ENCODE peak calls at places on chromosomes 11 and 22, in five cellular contexts. C, F, M, X and S are unnamed samples. For H3K36me3, the result is how much of the 10 kb centered on the place peaks cover.

GRCh38 chr11:13316528-13316961 is 39.0 kb downstream of the BMAL1 start:
- DNase-seq in C (no peak), F (no peak), M (peak), X (peak), S (no peak)

GRCh38 chr22:25827415-25827814 is 85.4 kb downstream of the MYO18B start:
- DNase-seq in C (no peak), F (peak), M (no peak), X (no peak), S (no peak)

GRCh38 chr11:111512296-111513239 is at the start of gene BTG4:
- DNase-seq in C (no peak), F (peak), M (peak), X (no peak), S (no peak)

GRCh38 chr11:18768472-18768901 is 23.1 kb downstream of the PTPN5 start:
- DNase-seq in C (no peak), F (no peak), M (no peak), X (no peak), S (no peak)

GRCh38 chr11:124882339-124883071 is 15.2 kb downstream of the ROBO4 start:
- DNase-seq in C (no peak), F (no peak), M (peak), X (peak), S (no peak)

GRCh38 chr11:109864161-109864661 is 229.0 kb upstream of the ZC3H12C start:
- DNase-seq in C (peak), F (no peak), M (no peak), X (no peak), S (no peak)

GRCh38 chr11:1292018-1292643 is 17.3 kb downstream of the TOLLIP start:
- DNase-seq in C (no peak), F (no peak), M (peak), X (no peak), S (no peak)

GRCh38 chr11:61577383-61578118 is 3.3 kb downstream of the SYT7 start:
- DNase-seq in C (no peak), F (peak), M (no peak), X (no peak), S (no peak)

GRCh38 chr22:49671331-49672012 is 156.2 kb downstream of the BRD1 start:
- DNase-seq in C (no peak), F (no peak), M (peak), X (no peak), S (no peak)

GRCh38 chr11:61473370-61474025 is 35.1 kb upstream of the LRRC10B start:
- DNase-seq in C (no peak), F (no peak), M (no peak), X (no peak), S (no peak)

GRCh38 chr11:36127550-36127949 is 161.7 kb downstream of the COMMD9 start:
- DNase-seq in C (no peak), F (no peak), M (no peak), X (no peak), S (no peak)

GRCh38 chr11:87295237-87295636 is 257.5 kb downstream of the TMEM135 start:
- DNase-seq in C (no peak), F (peak), M (no peak), X (no peak), S (no peak)

GRCh38 chr11:121067453-121067852 is 33.6 kb upstream of the TECTA start:
- DNase-seq in C (no peak), F (no peak), M (no peak), X (peak), S (no peak)

GRCh38 chr22:24315367-24315781 is 44.7 kb downstream of the SPECC1L start:
- DNase-seq in C (no peak), F (no peak), M (no peak), X (no peak), S (no peak)

GRCh38 chr11:72174299-72175070 is 17.5 kb upstream of the FOLR1 start:
- DNase-seq in C (no peak), F (no peak), M (no peak), X (no peak), S (no peak)

GRCh38 chr11:47415949-47416472 is 7.6 kb downstream of the SLC39A13 start:
- DNase-seq in C (peak), F (no peak), M (peak), X (peak), S (no peak)

GRCh38 chr22:24523873-24524272 is 28.7 kb downstream of the UPB1 start:
- DNase-seq in C (no peak), F (no peak), M (no peak), X (peak), S (no peak)

GRCh38 chr11:65947603-65948125 is 2.4 kb downstream of the TSGA10IP start:
- DNase-seq in C (no peak), F (no peak), M (no peak), X (no peak), S (no peak)

GRCh38 chr22:30212363-30212995 is 34.1 kb downstream of the LIF start:
- DNase-seq in C (peak), F (no peak), M (peak), X (peak), S (no peak)

GRCh38 chr22:40077646-40078016 is 82.9 kb downstream of the FAM83F start:
- DNase-seq in C (no peak), F (no peak), M (no peak), X (no peak), S (no peak)

GRCh38 chr22:49966041-49966715 is 5.6 kb downstream of the PIM3 start:
- DNase-seq in C (no peak), F (no peak), M (peak), X (no peak), S (no peak)

GRCh38 chr11:17775507-17776212 is 41.1 kb downstream of the KCNC1 start:
- DNase-seq in C (no peak), F (no peak), M (peak), X (no peak), S (no peak)

GRCh38 chr11:43880640-43881159 is at the start of gene ALKBH3:
- DNase-seq in C (peak), F (peak), M (peak), X (peak), S (peak)

GRCh38 chr11:109512680-109513079 is 90.7 kb downstream of the C11orf87 start:
- DNase-seq in C (no peak), F (no peak), M (no peak), X (no peak), S (no peak)

GRCh38 chr11:77183421-77183984 is 55.5 kb downstream of the MYO7A start:
- DNase-seq in C (no peak), F (no peak), M (no peak), X (no peak), S (no peak)

GRCh38 chr11:15446315-15446714 is 331.6 kb downstream of the INSC start:
- DNase-seq in C (no peak), F (no peak), M (no peak), X (no peak), S (no peak)

GRCh38 chr11:68372114-68372513 is 59.7 kb downstream of the LRP5 start:
- DNase-seq in C (no peak), F (no peak), M (peak), X (no peak), S (no peak)

GRCh38 chr22:24957043-24957442 is 4.5 kb downstream of the KIAA1671 start:
- DNase-seq in C (no peak), F (no peak), M (no peak), X (no peak), S (no peak)

GRCh38 chr11:92703431-92703830 is 266.0 kb upstream of the MTNR1B start:
- DNase-seq in C (no peak), F (no peak), M (no peak), X (peak), S (no peak)

GRCh38 chr11:29432719-29433325 is 584.0 kb downstream of the KCNA4 start:
- DNase-seq in C (peak), F (no peak), M (no peak), X (no peak), S (no peak)

GRCh38 chr11:8241373-8242112 is 22.1 kb downstream of the LMO1 start:
- DNase-seq in C (no peak), F (no peak), M (no peak), X (no peak), S (no peak)

GRCh38 chr11:94876645-94877445 is 96.5 kb downstream of the CWC15 start:
- DNase-seq in C (peak), F (no peak), M (peak), X (peak), S (no peak)

GRCh38 chr11:78961938-78962701 is 387.5 kb upstream of the NARS2 start:
- DNase-seq in C (no peak), F (no peak), M (no peak), X (peak), S (no peak)

GRCh38 chr11:118082880-118083543 is 3.8 kb downstream of the SMIM35 start:
- DNase-seq in C (no peak), F (no peak), M (no peak), X (no peak), S (no peak)

GRCh38 chr22:23801886-23802377 is 15.2 kb downstream of the SMARCB1 start:
- DNase-seq in C (no peak), F (no peak), M (no peak), X (no peak), S (no peak)

GRCh38 chr22:49971232-49972162 is 10.9 kb downstream of the PIM3 start:
- DNase-seq in C (no peak), F (no peak), M (peak), X (peak), S (no peak)

GRCh38 chr22:49768961-49769690 is 58.5 kb downstream of the BRD1 start:
- DNase-seq in C (no peak), F (peak), M (peak), X (no peak), S (no peak)

GRCh38 chr11:132866783-132867545 is 665.3 kb downstream of the OPCML start:
- DNase-seq in C (no peak), F (no peak), M (no peak), X (peak), S (no peak)

GRCh38 chr11:92443109-92443508 is 218.5 kb downstream of the FAT3 start:
- DNase-seq in C (no peak), F (no peak), M (no peak), X (no peak), S (no peak)

DNA sequence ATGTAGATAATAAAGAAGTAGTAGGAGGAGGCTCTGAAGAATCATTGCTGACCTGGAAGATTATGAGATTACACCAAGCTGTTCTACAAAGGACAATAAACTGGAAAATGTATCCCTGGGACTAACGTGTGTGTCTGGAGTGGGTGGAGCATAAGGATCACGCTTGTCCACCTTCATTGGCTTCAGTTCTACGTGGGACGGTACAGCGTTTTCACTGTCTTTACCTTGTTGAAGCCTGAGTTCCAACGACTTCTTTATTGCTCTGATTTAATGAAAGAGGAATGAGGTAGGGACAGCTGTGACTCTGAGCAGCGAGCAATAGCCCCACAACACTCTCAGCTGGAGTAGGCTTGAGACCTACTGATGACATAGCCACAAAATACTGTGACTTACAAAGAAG is 87.0 kb downstream of the ARHGAP42 start:
- DNase-seq in C (no peak), F (no peak), M (no peak), X (no peak), S (no peak)
- H3K27ac ChIP-seq in C (peak), F (peak), M (no peak), X (no peak), S (no peak)

DNA sequence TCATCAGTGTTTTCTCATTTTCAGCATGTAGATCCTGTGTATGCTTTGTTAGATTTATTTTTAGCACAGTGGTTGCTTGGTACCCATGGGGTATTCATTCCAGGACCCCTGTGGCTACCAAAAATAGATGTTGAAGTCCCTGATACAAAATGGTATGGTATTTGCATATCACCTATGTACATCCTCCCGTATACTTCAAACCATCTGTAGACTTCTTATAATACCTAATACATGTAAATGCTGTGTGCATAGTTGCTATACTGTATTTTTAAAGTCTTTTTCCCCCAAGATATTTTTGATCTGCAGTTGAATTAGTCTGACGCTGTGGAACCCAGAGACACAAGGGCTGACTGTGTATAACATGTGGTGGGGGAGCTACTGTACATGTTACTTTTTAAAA is 101.1 kb downstream of the ATXN10 start:
- DNase-seq in C (no peak), F (no peak), M (no peak), X (no peak), S (no peak)
- H3K36me3 ChIP-seq in C (under half), F (under half), M (under half), X (under half), S (under half)

GRCh38 chr11:114182471-114182968 is 113.7 kb upstream of the NNMT start:
- DNase-seq in C (no peak), F (no peak), M (peak), X (no peak), S (no peak)

GRCh38 chr11:114185436-114185835 is 110.8 kb upstream of the NNMT start:
- DNase-seq in C (no peak), F (no peak), M (peak), X (no peak), S (no peak)

GRCh38 chr11:114181195-114181594 is 115.0 kb upstream of the NNMT start:
- DNase-seq in C (no peak), F (no peak), M (no peak), X (no peak), S (no peak)

GRCh38 chr11:114181752-114182151 is 114.4 kb upstream of the NNMT start:
- DNase-seq in C (no peak), F (no peak), M (no peak), X (no peak), S (no peak)

DNA sequence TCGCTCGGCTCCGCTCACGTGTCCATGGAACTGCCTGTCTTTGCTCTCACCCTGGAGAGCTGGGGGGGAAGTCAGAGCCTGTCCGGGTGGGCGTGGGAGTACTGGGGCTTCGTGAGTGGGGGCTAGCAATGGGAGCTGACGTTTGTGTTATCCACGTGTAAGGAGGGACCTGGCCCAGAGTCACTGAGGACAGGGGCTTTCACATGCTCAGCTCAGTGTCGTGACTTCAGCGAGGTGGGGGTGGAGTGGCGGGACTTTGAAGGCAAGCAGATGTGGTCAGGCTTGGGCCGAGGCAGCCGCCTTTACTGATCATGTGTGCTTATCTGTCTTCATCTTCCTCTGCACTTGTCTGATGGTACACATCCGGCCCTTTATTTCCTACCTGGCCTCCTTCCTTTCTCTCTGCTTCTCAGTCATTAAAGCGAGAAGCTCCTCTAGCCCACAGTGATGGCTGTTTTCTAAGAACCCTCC is 113.1 kb upstream of the NNMT start:
- DNase-seq in C (no peak), F (peak), M (peak), X (no peak), S (peak)
- H3K4me3 ChIP-seq in C (no peak), F (no peak), M (no peak), X (no peak), S (no peak)

GRCh38 chr11:73257342-73258103 is 14.6 kb upstream of the P2RY6 start:
- DNase-seq in C (peak), F (no peak), M (peak), X (peak), S (no peak)
- H3K27ac ChIP-seq in C (peak), F (no peak), M (peak), X (peak), S (no peak)

DNA sequence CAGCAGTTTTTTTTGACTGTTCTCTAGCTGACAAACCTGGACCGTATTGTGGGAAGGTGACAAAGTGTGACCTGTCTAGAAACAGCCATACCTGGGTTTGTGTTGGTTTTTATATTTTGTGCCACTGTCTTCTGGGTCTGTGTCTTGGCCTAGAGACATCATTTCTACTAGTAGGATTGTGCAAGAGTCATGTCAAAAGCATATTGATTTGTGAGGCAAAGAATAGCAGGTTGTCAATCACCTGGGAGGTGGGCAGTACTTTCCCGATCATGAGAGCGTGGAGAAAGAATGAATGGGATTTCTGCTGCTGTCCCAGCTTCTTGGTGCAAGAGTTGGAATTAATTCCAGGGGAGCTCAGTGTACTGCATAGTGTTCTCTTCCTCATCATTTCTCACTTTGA is 5.0 kb upstream of the FERMT3 start:
- DNase-seq in C (no peak), F (no peak), M (no peak), X (no peak), S (no peak)
- H3K36me3 ChIP-seq in C (half or more), F (half or more), M (under half), X (half or more), S (half or more)

GRCh38 chr11:6613496-6613895 is 1.5 kb upstream of the TAF10 start:
- DNase-seq in C (no peak), F (no peak), M (no peak), X (no peak), S (no peak)
- H3K4me3 ChIP-seq in C (no peak), F (no peak), M (no peak), X (no peak), S (no peak)

GRCh38 chr11:46264976-46265375 is 12.5 kb upstream of the CREB3L1 start:
- DNase-seq in C (no peak), F (no peak), M (peak), X (no peak), S (no peak)

GRCh38 chr11:46267930-46268329 is 9.5 kb upstream of the CREB3L1 start:
- DNase-seq in C (no peak), F (no peak), M (no peak), X (no peak), S (no peak)

GRCh38 chr11:46264030-46264429 is 13.4 kb upstream of the CREB3L1 start:
- DNase-seq in C (no peak), F (no peak), M (no peak), X (no peak), S (no peak)

GRCh38 chr11:46263120-46263519 is 14.3 kb upstream of the CREB3L1 start:
- DNase-seq in C (no peak), F (no peak), M (no peak), X (no peak), S (no peak)

DNA sequence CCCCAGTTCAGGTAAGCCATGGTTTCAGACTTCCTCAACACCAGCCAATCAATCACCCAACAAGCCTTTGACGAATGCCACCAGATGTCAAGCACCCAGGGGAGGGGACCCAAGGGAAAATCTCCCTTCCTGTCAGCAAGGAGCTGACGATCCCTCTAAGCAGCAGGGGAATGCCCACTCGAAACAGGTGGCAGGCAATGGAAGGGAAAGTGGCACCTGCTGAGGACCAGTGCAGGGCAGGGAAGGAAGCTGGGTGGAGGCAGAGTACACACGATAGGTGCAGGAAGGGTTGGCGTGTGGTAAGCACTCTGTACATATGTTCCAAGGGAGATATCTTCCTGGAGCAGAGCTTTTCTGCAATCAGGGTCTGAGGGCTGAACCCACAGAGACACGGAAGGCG is 11.7 kb upstream of the CREB3L1 start:
- DNase-seq in C (no peak), F (no peak), M (peak), X (no peak), S (no peak)
- H3K27ac ChIP-seq in C (no peak), F (no peak), M (no peak), X (no peak), S (no peak)

GRCh38 chr11:69647349-69647748 is 6.4 kb downstream of the CCND1 start:
- DNase-seq in C (no peak), F (no peak), M (peak), X (no peak), S (no peak)

GRCh38 chr11:69646493-69647201 is 5.7 kb downstream of the CCND1 start:
- DNase-seq in C (no peak), F (no peak), M (peak), X (no peak), S (no peak)

GRCh38 chr11:69644071-69644961 is 3.4 kb downstream of the CCND1 start:
- DNase-seq in C (no peak), F (peak), M (peak), X (peak), S (no peak)

GRCh38 chr11:69644962-69645675 is 4.2 kb downstream of the CCND1 start:
- DNase-seq in C (no peak), F (no peak), M (peak), X (no peak), S (no peak)

DNA sequence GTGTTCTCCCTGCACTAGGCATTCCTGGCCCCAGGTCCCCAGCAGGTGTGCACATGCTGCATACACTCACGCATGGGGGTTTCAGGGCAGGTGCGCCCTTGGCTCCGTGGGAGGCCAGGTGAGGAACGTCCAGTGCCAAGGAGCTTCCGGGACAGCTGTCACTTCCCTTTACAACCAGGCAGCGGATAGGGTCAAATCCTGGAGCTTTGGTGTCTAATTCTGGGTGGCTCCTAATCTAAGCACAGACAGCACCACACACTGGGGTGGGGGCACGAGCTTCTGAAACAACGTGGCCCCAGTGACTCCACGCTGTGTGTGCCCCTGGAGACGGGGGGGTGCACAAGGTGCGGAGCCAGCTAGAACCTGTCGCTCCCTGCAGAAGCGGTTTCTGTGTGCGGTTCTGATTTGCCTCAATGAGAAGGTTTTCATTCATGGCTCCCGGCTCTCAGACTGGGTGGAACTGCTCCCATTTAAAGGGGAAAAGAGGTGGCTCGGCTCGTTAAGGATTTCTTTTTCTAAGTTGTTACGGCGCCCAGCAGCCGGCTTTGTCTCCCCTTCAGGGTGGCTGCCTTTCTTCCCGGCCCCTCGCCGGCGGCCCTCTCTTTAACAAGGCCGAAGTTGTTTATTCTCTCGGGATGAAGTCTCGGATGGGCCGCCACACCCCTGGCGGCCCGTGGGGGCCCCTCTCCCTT is 5.0 kb downstream of the CCND1 start:
- DNase-seq in C (no peak), F (no peak), M (peak), X (no peak), S (no peak)
- H3K36me3 ChIP-seq in C (under half), F (under half), M (under half), X (half or more), S (under half)

GRCh38 chr11:2305140-2305861 is 3.5 kb downstream of the TSPAN32 start:
- DNase-seq in C (no peak), F (peak), M (peak), X (peak), S (peak)
- H3K4me3 ChIP-seq in C (no peak), F (no peak), M (no peak), X (no peak), S (peak)